ENCODE peak calls at places on chromosomes 16 and 17, in eight cellular contexts. U is memory B cell, X is KBM-7, F is retina, L is T-helper 17 cell, D is WERI-Rb-1, I is HT-29, P is astrocyte of the cerebellum. K is an unnamed sample.
A peak's percentile ranks its signal among the peaks of the same experiment; 100 is the strongest.

GRCh38 chr16:56269824-56270684 is 78.8 kb downstream of the GNAO1 start:
- DNase-seq in X (no peak), P (no peak), D (peak; percentile 30), L (no peak), U (no peak), I (no peak), F (no peak), K (no peak)

GRCh38 chr17:15091825-15092224 is 173.3 kb downstream of the PMP22 start:
- DNase-seq in X (peak; percentile 7), P (no peak), U (no peak), L (no peak), I (peak; percentile 1), D (peak; percentile 24), F (no peak), K (no peak)

GRCh38 chr17:81684442-81684911 is 666 bp downstream of the HGS start:
- DNase-seq in F (no peak), D (no peak), X (no peak), I (no peak), P (peak; percentile 47), U (no peak), L (no peak), K (no peak)

GRCh38 chr16:51884773-51885172 is 662.2 kb downstream of the TOX3 start:
- DNase-seq in I (no peak), U (no peak), F (no peak), P (no peak), X (no peak), D (no peak), L (no peak), K (no peak)

GRCh38 chr17:33447090-33447489 is 154.0 kb upstream of the ASIC2 start:
- DNase-seq in D (peak; percentile 30), F (no peak), P (no peak), X (no peak), I (no peak), U (no peak), L (no peak), K (no peak)

GRCh38 chr16:20899503-20900298 is 457 bp downstream of the DCUN1D3 start:
- DNase-seq in X (peak; percentile 58), U (no peak), F (no peak), I (peak; percentile 44), D (peak; percentile 75), P (no peak), L (no peak), K (no peak)

GRCh38 chr16:67241008-67241900 is 6.0 kb downstream of the FHOD1 start:
- DNase-seq in X (no peak), F (no peak), P (no peak), U (no peak), L (no peak), I (peak; percentile 46), D (no peak), K (no peak)

GRCh38 chr17:45334701-45335677 is 18.2 kb upstream of the MAP3K14 start:
- DNase-seq in P (no peak), L (no peak), I (no peak), U (no peak), X (no peak), F (no peak), D (no peak), K (no peak)

GRCh38 chr17:43917348-43918025 is 10.2 kb upstream of the MPP2 start:
- DNase-seq in P (no peak), F (peak; percentile 81), U (peak; percentile 39), D (peak; percentile 76), L (peak; percentile 27), X (peak; percentile 59), I (no peak), K (peak; percentile 52)

GRCh38 chr16:30793508-30794069 is 6.6 kb upstream of the ZNF629 start:
- DNase-seq in I (no peak), L (no peak), U (no peak), F (no peak), P (no peak), D (no peak), X (no peak), K (no peak)

K was measured in NCI-H524.